ENCODE peak calls at places on chromosome 18, in ten cellular contexts. S is effector memory CD4-positive, alpha-beta T cell; H is IMR-90; M is CD8-positive, alpha-beta T cell; Q is H9; D is left ventricle myocardium inferior; X is colonic mucosa; Y is aorta; Z is mammary epithelial cell; L is HCT116. A is an unnamed sample. For H3K27me3 and H3K4me1, the result is how much of the 10 kb centered on the place peaks cover.

GRCh38 chr18:27685807-27686412 is 491.0 kb downstream of the CDH2 start:
- DNase-seq in S (no peak), H (peak), M (no peak), Q (no peak), D (no peak), X (no peak), Y (no peak), Z (peak), L (peak), A (no peak)

GRCh38 chr18:62539284-62540168 is 16.7 kb downstream of the ZCCHC2 start:
- DNase-seq in S (no peak), H (no peak), M (no peak), Q (no peak), D (no peak), X (no peak), Y (no peak), Z (no peak), L (no peak), A (no peak)

GRCh38 chr18:61690418-61691138 is 202.2 kb downstream of the RNF152 start:
- DNase-seq in S (no peak), H (no peak), M (no peak), Q (no peak), D (no peak), X (peak), Y (no peak), Z (no peak), L (no peak), A (no peak)

GRCh38 chr18:78632111-78632541 is 347.5 kb upstream of the SALL3 start:
- DNase-seq in S (no peak), H (peak), M (no peak), Q (peak), D (no peak), X (no peak), Y (no peak), Z (no peak), L (no peak), A (no peak)

GRCh38 chr18:56872140-56872539 is 221.0 kb downstream of the WDR7 start:
- DNase-seq in S (no peak), H (no peak), M (no peak), Q (no peak), D (no peak), X (no peak), Y (no peak), Z (no peak), L (no peak), A (no peak)

GRCh38 chr18:14976736-14977430 is 228.9 kb downstream of the ANKRD30B start:
- DNase-seq in S (no peak), H (no peak), M (no peak), Q (no peak), D (no peak), X (no peak), Y (no peak), Z (peak), L (no peak), A (no peak)

GRCh38 chr18:53771664-53772063 is 452.8 kb downstream of the MBD2 start:
- DNase-seq in S (no peak), H (no peak), M (no peak), Q (no peak), D (no peak), X (no peak), Y (no peak), Z (no peak), L (no peak), A (no peak)

GRCh38 chr18:62634471-62634870 is 80.9 kb upstream of the PHLPP1 start:
- DNase-seq in S (no peak), H (no peak), M (no peak), Q (no peak), D (no peak), X (no peak), Y (no peak), Z (no peak), L (no peak), A (no peak)

GRCh38 chr18:22564036-22564435 is 146.3 kb upstream of the CTAGE1 start:
- DNase-seq in S (no peak), H (peak), M (no peak), Q (no peak), D (no peak), X (no peak), Y (no peak), Z (peak), L (no peak), A (no peak)

GRCh38 chr18:64693756-64694155 is 544.9 kb upstream of the LINC00305 start:
- DNase-seq in S (no peak), H (no peak), M (no peak), Q (no peak), D (no peak), X (no peak), Y (no peak), Z (no peak), L (no peak), A (no peak)

GRCh38 chr18:22505136-22505535 is 87.4 kb upstream of the CTAGE1 start:
- DNase-seq in S (no peak), H (peak), M (no peak), Q (no peak), D (no peak), X (no peak), Y (no peak), Z (no peak), L (no peak), A (no peak)

GRCh38 chr18:22115573-22115972 is 53.8 kb upstream of the GATA6 start:
- DNase-seq in S (no peak), H (no peak), M (no peak), Q (no peak), D (no peak), X (peak), Y (no peak), Z (no peak), L (no peak), A (no peak)

GRCh38 chr18:46051731-46052461 is 20.2 kb downstream of the PSTPIP2 start:
- DNase-seq in S (no peak), H (peak), M (no peak), Q (no peak), D (no peak), X (no peak), Y (no peak), Z (peak), L (no peak), A (no peak)

GRCh38 chr18:7476386-7476785 is 90.7 kb upstream of the PTPRM start:
- DNase-seq in S (no peak), H (no peak), M (no peak), Q (no peak), D (no peak), X (no peak), Y (no peak), Z (no peak), L (no peak), A (no peak)

GRCh38 chr18:44927127-44927849 is 246.6 kb downstream of the SETBP1 start:
- DNase-seq in S (no peak), H (no peak), M (no peak), Q (no peak), D (no peak), X (no peak), Y (no peak), Z (peak), L (no peak), A (no peak)

GRCh38 chr18:46469186-46469915 is 187.7 kb downstream of the LOXHD1 start:
- DNase-seq in S (no peak), H (no peak), M (no peak), Q (no peak), D (no peak), X (no peak), Y (no peak), Z (no peak), L (no peak), A (no peak)

GRCh38 chr18:63869374-63869773 is 18.1 kb upstream of the SERPINB2 start:
- DNase-seq in S (no peak), H (peak), M (no peak), Q (no peak), D (no peak), X (no peak), Y (peak), Z (no peak), L (no peak), A (no peak)

GRCh38 chr18:45340884-45341283 is 274.4 kb upstream of the SLC14A2 start:
- DNase-seq in S (no peak), H (no peak), M (no peak), Q (no peak), D (no peak), X (no peak), Y (no peak), Z (peak), L (no peak), A (no peak)

GRCh38 chr18:78793313-78793712 is 186.3 kb upstream of the SALL3 start:
- DNase-seq in S (no peak), H (no peak), M (no peak), Q (no peak), D (no peak), X (no peak), Y (no peak), Z (no peak), L (no peak), A (no peak)

GRCh38 chr18:21907451-21907850 is 166.9 kb downstream of the MIB1 start:
- DNase-seq in S (no peak), H (no peak), M (no peak), Q (no peak), D (no peak), X (no peak), Y (no peak), Z (no peak), L (no peak), A (no peak)

DNA sequence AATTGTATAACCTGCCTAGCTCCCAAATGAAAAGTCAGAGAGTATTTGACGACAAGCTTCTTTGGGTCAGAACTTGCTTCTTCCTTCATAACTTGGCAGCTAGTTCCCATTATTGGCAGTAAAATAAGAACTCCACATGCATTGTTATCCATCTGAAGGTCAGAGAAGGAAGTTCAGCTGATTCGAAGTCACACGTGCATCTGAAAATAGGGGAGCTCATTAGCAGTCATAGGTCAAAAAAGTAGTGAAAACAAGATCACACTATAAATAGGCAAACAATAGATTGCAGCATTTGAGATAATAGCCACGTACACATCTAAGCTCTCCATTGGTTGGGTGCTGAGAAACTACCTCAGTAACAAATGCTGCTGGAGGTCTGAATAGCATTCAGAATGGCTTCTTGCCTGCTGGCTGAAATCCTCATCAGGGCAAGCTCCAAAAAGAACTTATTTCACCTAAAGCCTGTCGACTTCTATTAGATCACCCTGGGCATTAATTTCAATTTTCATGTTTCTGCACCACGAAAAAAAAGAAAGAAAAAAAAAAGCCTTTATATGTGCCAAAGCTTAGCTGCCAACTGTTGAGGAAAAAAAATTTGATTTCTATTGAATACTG is 1492.9 kb upstream of the CELF4 start:
- DNase-seq in S (no peak), H (no peak), M (no peak), Q (no peak), D (no peak), X (no peak), Y (no peak), Z (no peak), L (no peak), A (no peak)
- H3K27me3 ChIP-seq in S (under half), H (under half), M (under half), Q (under half), D (under half), X (under half), Y (under half), Z (under half), L (under half), A (under half)

GRCh38 chr18:48959551-48959920 is 8.8 kb upstream of the SMAD7 start:
- DNase-seq in S (no peak), H (no peak), M (no peak), Q (no peak), D (no peak), X (no peak), Y (no peak), Z (no peak), L (no peak), A (no peak)
- H3K4me1 ChIP-seq in S (under half), H (under half), M (under half), Q (under half), D (under half), X (under half), Y (under half), Z (under half), L (under half), A (under half)

GRCh38 chr18:26545737-26546136 is 2.6 kb downstream of the KCTD1 start:
- DNase-seq in S (no peak), H (no peak), M (no peak), Q (no peak), D (no peak), X (no peak), Y (no peak), Z (no peak), L (no peak), A (no peak)
- H3K27me3 ChIP-seq in S (under half), H (under half), M (under half), Q (under half), D (under half), X (under half), Y (under half), Z (under half), L (under half), A (under half)

GRCh38 chr18:379665-380356 is 112.0 kb upstream of the THOC1 start:
- DNase-seq in S (no peak), H (peak), M (no peak), Q (no peak), D (peak), X (no peak), Y (peak), Z (no peak), L (no peak), A (no peak)
- H3K4me1 ChIP-seq in S (under half), H (under half), M (under half), Q (under half), D (under half), X (under half), Y (under half), Z (under half), L (under half), A (under half)

DNA sequence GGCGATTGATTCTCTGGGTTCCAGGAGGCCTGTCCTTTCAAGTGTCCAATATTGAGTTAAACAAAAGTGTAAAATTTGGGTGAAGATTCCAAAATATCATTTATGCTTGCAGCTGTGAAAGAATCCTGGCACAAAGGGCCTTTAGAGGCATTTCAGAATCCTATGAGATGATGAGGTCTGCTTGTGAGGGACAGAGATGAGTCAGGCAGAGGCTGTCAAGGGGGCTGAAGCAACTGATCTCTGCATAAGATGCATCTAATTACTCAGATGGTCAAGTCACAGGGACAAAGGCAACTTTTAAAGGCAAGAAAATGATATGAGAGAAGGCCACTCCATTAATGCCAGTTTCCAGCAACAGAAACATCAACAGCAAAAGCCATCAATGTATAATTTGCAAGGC is 78.8 kb downstream of the FHOD3 start:
- DNase-seq in S (no peak), H (peak), M (no peak), Q (no peak), D (no peak), X (no peak), Y (no peak), Z (no peak), L (no peak), A (no peak)
- H3K27me3 ChIP-seq in S (under half), H (under half), M (under half), Q (under half), D (under half), X (under half), Y (under half), Z (under half), L (under half), A (under half)

GRCh38 chr18:76387608-76388007 is 107.4 kb downstream of the ZNF516 start:
- DNase-seq in S (no peak), H (no peak), M (no peak), Q (no peak), D (no peak), X (no peak), Y (no peak), Z (no peak), L (no peak), A (no peak)
- H3K4me1 ChIP-seq in S (under half), H (under half), M (under half), Q (under half), D (under half), X (under half), Y (under half), Z (under half), L (under half), A (under half)

GRCh38 chr18:68498185-68498584 is 216.7 kb downstream of the TMX3 start:
- DNase-seq in S (no peak), H (no peak), M (no peak), Q (no peak), D (no peak), X (no peak), Y (no peak), Z (no peak), L (no peak), A (no peak)
- H3K27me3 ChIP-seq in S (under half), H (under half), M (under half), Q (under half), D (under half), X (under half), Y (under half), Z (under half), L (under half), A (under half)

GRCh38 chr18:23884712-23885375 is 129.7 kb upstream of the TTC39C start:
- DNase-seq in S (no peak), H (no peak), M (no peak), Q (peak), D (no peak), X (peak), Y (no peak), Z (peak), L (no peak), A (no peak)

GRCh38 chr18:23882616-23883276 is 131.8 kb upstream of the TTC39C start:
- DNase-seq in S (no peak), H (no peak), M (no peak), Q (no peak), D (no peak), X (no peak), Y (no peak), Z (peak), L (no peak), A (no peak)

GRCh38 chr18:23881778-23882177 is 132.8 kb upstream of the TTC39C start:
- DNase-seq in S (no peak), H (no peak), M (no peak), Q (no peak), D (no peak), X (no peak), Y (no peak), Z (peak), L (no peak), A (no peak)

GRCh38 chr18:23880931-23881330 is 133.6 kb upstream of the TTC39C start:
- DNase-seq in S (no peak), H (no peak), M (no peak), Q (no peak), D (no peak), X (no peak), Y (no peak), Z (peak), L (no peak), A (no peak)

GRCh38 chr18:23883277-23883790 is 131.2 kb upstream of the TTC39C start:
- DNase-seq in S (no peak), H (peak), M (no peak), Q (no peak), D (no peak), X (no peak), Y (no peak), Z (peak), L (no peak), A (no peak)
- H3K4me1 ChIP-seq in S (under half), H (under half), M (under half), Q (under half), D (under half), X (under half), Y (under half), Z (half or more), L (under half), A (under half)

GRCh38 chr18:50194623-50195532 is at the start of gene MYO5B:
- DNase-seq in S (no peak), H (no peak), M (peak), Q (peak), D (peak), X (peak), Y (peak), Z (peak), L (peak), A (peak)
- H3K27me3 ChIP-seq in S (under half), H (under half), M (under half), Q (under half), D (half or more), X (under half), Y (under half), Z (under half), L (under half), A (under half)

GRCh38 chr18:9537638-9538037 is 62.3 kb downstream of the RALBP1 start:
- DNase-seq in S (no peak), H (no peak), M (no peak), Q (no peak), D (no peak), X (no peak), Y (peak), Z (no peak), L (no peak), A (no peak)
- H3K4me1 ChIP-seq in S (under half), H (under half), M (under half), Q (under half), D (under half), X (under half), Y (under half), Z (under half), L (under half), A (under half)